ENCODE peak calls at places on chromosomes 6 and 20, in five cellular contexts. Y is sigmoid colon, E is thoracic aorta, A is spleen, F is ascending aorta. T is an unnamed sample. For H3K4me1, the result is how much of the 10 kb centered on the place peaks cover.

GRCh38 chr20:4697189-4697873 is 24.4 kb upstream of the PRND start:
- DNase-seq in E (no peak), F (no peak), Y (no peak), A (no peak), T (no peak)

GRCh38 chr6:100088009-100088408 is 94.0 kb upstream of the MCHR2 start:
- DNase-seq in A (no peak), E (no peak), F (no peak), Y (no peak), T (no peak)

GRCh38 chr6:16711551-16712249 is 49.6 kb downstream of the ATXN1 start:
- DNase-seq in F (no peak), A (no peak), E (no peak), Y (no peak), T (no peak)

GRCh38 chr6:109690373-109690739 is 646 bp downstream of the AK9 start:
- DNase-seq in A (peak), E (no peak), Y (peak), F (no peak), T (peak)

GRCh38 chr20:47925603-47926002 is 140.3 kb upstream of the SULF2 start:
- DNase-seq in Y (no peak), E (no peak), F (no peak), A (no peak), T (no peak)

GRCh38 chr6:112956696-112957525 is 609.8 kb downstream of the RFPL4B start:
- DNase-seq in A (no peak), Y (no peak), E (no peak), F (no peak), T (no peak)

GRCh38 chr20:48783533-48784272 is 44.1 kb downstream of the PREX1 start:
- DNase-seq in Y (no peak), F (no peak), A (no peak), E (no peak), T (no peak)

GRCh38 chr6:97068211-97068610 is 143.7 kb downstream of the KLHL32 start:
- DNase-seq in E (no peak), A (no peak), F (no peak), Y (no peak), T (no peak)

GRCh38 chr6:46882622-46883021 is 39.1 kb downstream of the ADGRF5 start:
- DNase-seq in Y (no peak), E (no peak), F (no peak), A (no peak), T (no peak)

GRCh38 chr6:71584712-71585436 is 296.3 kb downstream of the OGFRL1 start:
- DNase-seq in Y (no peak), F (no peak), E (no peak), A (peak), T (no peak)

GRCh38 chr20:19277381-19277780 is 64.9 kb downstream of the SLC24A3 start:
- DNase-seq in E (no peak), A (no peak), Y (no peak), F (no peak), T (no peak)

GRCh38 chr20:33312583-33312982 is 29.6 kb downstream of the BPIFB1 start:
- DNase-seq in Y (no peak), F (no peak), A (no peak), E (no peak), T (no peak)

GRCh38 chr6:34810936-34811632 is 19.2 kb downstream of the BLTP3A start:
- DNase-seq in Y (no peak), A (no peak), F (no peak), E (no peak), T (no peak)

GRCh38 chr6:120410586-120410985 is 923.7 kb downstream of the TBC1D32 start:
- DNase-seq in A (no peak), F (no peak), E (no peak), Y (no peak), T (no peak)

GRCh38 chr20:47546184-47547033 is 44.7 kb downstream of the NCOA3 start:
- DNase-seq in A (no peak), E (no peak), F (no peak), Y (no peak), T (no peak)

GRCh38 chr20:58553841-58554240 is 38.6 kb upstream of the APCDD1L start:
- DNase-seq in F (no peak), E (no peak), Y (peak), A (no peak), T (no peak)

GRCh38 chr20:50663095-50663821 is 28.1 kb downstream of the RIPOR3 start:
- DNase-seq in Y (no peak), F (no peak), E (no peak), A (no peak), T (peak)

GRCh38 chr6:145816392-145816791 is 1.8 kb upstream of the FBXO30 start:
- DNase-seq in Y (no peak), F (no peak), A (no peak), E (no peak), T (no peak)
- H3K4me3 ChIP-seq in Y (peak), F (no peak), A (no peak), E (no peak), T (no peak)

GRCh38 chr20:43767686-43768474 is 41.1 kb upstream of the GTSF1L start:
- DNase-seq in F (no peak), E (no peak), Y (no peak), A (no peak), T (no peak)

GRCh38 chr20:43766917-43767316 is 40.1 kb upstream of the GTSF1L start:
- DNase-seq in Y (no peak), E (no peak), A (no peak), F (no peak), T (no peak)

GRCh38 chr20:43766395-43766794 is 39.6 kb upstream of the GTSF1L start:
- DNase-seq in A (no peak), E (no peak), Y (peak), F (no peak), T (no peak)

GRCh38 chr20:43762911-43763310 is 36.1 kb upstream of the GTSF1L start:
- DNase-seq in F (no peak), Y (no peak), E (no peak), A (no peak), T (no peak)

GRCh38 chr20:43765933-43766332 is 39.1 kb upstream of the GTSF1L start:
- DNase-seq in E (no peak), Y (no peak), F (no peak), A (no peak), T (no peak)
- H3K4me1 ChIP-seq in E (under half), Y (under half), F (under half), A (under half), T (under half)

DNA sequence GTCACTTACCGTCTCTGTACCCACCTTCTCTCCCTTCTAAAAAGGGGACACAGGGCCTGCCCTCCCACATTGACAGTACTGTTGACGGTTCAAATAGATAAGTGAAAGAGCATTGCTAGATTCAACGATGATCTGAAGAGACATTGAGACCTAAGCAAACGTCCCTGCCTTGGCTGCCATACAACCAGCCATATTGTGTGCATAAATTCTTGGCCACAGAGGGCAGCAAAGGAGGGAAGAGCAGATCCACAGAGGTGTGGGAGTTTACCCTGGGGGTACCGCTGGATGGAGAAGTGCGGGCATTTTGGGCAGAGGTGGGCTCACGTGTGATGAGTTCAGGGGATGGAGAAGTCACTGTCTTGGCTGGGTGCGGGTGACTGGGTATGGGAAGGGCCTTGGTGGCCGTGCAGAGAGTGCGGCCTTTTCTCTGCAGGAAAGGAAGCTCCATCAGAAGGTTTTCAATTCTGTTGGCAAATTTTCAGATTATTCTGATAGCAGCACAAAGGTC is 85.6 kb downstream of the POPDC3 start:
- DNase-seq in F (no peak), E (no peak), Y (no peak), A (no peak), T (no peak)
- TF ChIP-seq CTCF in F (no peak), E (no peak), Y (no peak), A (no peak), T (no peak)

GRCh38 chr6:98832282-98833100 is 1.9 kb upstream of the POU3F2 start:
- DNase-seq in Y (peak), E (peak), F (no peak), A (peak), T (no peak)
- H3K4me3 ChIP-seq in Y (peak), E (peak), F (peak), A (peak), T (no peak)

DNA sequence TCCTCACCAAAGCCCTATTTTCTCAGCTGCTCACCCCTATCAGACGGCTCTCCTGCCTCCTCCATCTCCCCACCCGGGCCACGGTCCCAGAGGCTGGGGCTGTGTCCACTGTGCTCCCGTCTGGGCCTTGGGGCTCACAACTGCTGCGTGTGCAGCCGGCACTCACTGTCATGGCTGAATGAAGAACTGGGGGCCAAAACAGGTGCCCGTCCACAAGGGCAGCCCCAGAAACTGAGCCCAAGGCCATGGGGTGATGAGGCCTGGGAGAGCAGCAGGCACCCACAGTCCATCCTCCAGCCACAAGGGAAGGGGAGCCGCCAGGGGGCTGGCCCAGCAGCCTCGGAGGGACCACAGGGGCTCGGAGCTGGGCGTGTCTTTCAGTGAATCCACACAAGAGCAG is 159.5 kb downstream of the DLL1 start:
- DNase-seq in Y (peak), F (no peak), A (peak), E (no peak), T (no peak)
- H3K4me1 ChIP-seq in Y (under half), F (under half), A (under half), E (under half), T (under half)

GRCh38 chr20:884983-885952 is 30.9 kb downstream of the ANGPT4 start:
- DNase-seq in Y (no peak), E (no peak), A (no peak), F (no peak), T (peak)
- TF ChIP-seq CTCF in Y (no peak), E (no peak), A (no peak), F (no peak), T (no peak)

GRCh38 chr6:150662814-150663213 is 63.1 kb downstream of the PLEKHG1 start:
- DNase-seq in Y (no peak), F (no peak), A (no peak), E (no peak), T (no peak)
- H3K4me3 ChIP-seq in Y (no peak), F (no peak), A (no peak), E (no peak), T (no peak)

GRCh38 chr6:125793280-125793679 is 2.5 kb downstream of the NCOA7 start:
- DNase-seq in A (no peak), E (no peak), Y (no peak), F (no peak), T (no peak)
- H3K4me1 ChIP-seq in A (under half), E (under half), Y (under half), F (under half), T (under half)

T was measured in Caco-2.